ENCODE peak calls at places on chromosomes 1 and 21, in ten cellular contexts. R, E, K, W, P, L, B, Z, Q and F are unnamed samples. For H3K9me3, the result is how much of the 10 kb centered on the place peaks cover.

GRCh38 chr1:112637257-112638108 is 17.9 kb downstream of the CAPZA1 start:
- DNase-seq in K (no peak), L (no peak), R (no peak), Z (no peak), P (no peak), E (no peak), Q (no peak), B (peak), W (no peak), F (no peak)

GRCh38 chr1:87093286-87093685 is 178.9 kb downstream of the HS2ST1 start:
- DNase-seq in B (peak), Z (no peak), P (no peak), W (no peak), K (no peak), E (no peak), R (no peak), Q (no peak), L (no peak), F (no peak)

GRCh38 chr1:44855742-44856141 is 12.7 kb upstream of the PTCH2 start:
- DNase-seq in L (no peak), E (no peak), B (no peak), P (no peak), Z (no peak), K (no peak), R (no peak), W (no peak), Q (no peak), F (no peak)

GRCh38 chr1:172465617-172466016 is 21.7 kb upstream of the PIGC start:
- DNase-seq in Q (peak), Z (no peak), P (no peak), L (no peak), B (no peak), W (no peak), E (no peak), R (no peak), K (no peak), F (no peak)

GRCh38 chr1:227766015-227766634 is 30.9 kb downstream of the SNAP47 start:
- DNase-seq in K (peak), P (no peak), R (no peak), B (no peak), Z (no peak), W (peak), L (no peak), E (no peak), Q (no peak), F (peak)

GRCh38 chr1:16167331-16168143 is 11.7 kb upstream of the EPHA2 start:
- DNase-seq in Z (peak), Q (peak), R (peak), P (no peak), E (peak), B (peak), K (peak), L (peak), W (peak), F (peak)

GRCh38 chr1:205224736-205225135 is 3.0 kb upstream of the TMCC2 start:
- DNase-seq in Q (no peak), Z (no peak), L (no peak), P (no peak), K (no peak), R (no peak), E (no peak), B (no peak), W (no peak), F (no peak)

GRCh38 chr1:227901906-227902640 is 45.7 kb downstream of the WNT9A start:
- DNase-seq in W (no peak), Q (no peak), E (no peak), K (peak), Z (no peak), B (no peak), L (no peak), R (peak), P (no peak), F (no peak)

GRCh38 chr1:93880731-93881130 is 1.7 kb upstream of the DNTTIP2 start:
- DNase-seq in Z (no peak), B (no peak), Q (no peak), K (no peak), P (no peak), E (no peak), L (no peak), R (no peak), W (no peak), F (no peak)

GRCh38 chr1:94543003-94543402 is 1.4 kb upstream of the F3 start:
- DNase-seq in L (no peak), W (no peak), B (peak), R (no peak), E (no peak), K (no peak), P (no peak), Q (no peak), Z (no peak), F (no peak)

GRCh38 chr1:152169356-152170025 is 10.5 kb upstream of the RPTN start:
- DNase-seq in W (no peak), R (no peak), B (no peak), Q (no peak), P (no peak), E (no peak), L (no peak), Z (no peak), K (no peak), F (no peak)

GRCh38 chr1:226624526-226624925 is 76.0 kb downstream of the STUM start:
- DNase-seq in W (no peak), E (peak), B (peak), Z (no peak), R (no peak), K (peak), P (no peak), L (no peak), Q (no peak), F (no peak)

GRCh38 chr1:43705982-43706597 is 1.2 kb upstream of the ST3GAL3 start:
- DNase-seq in E (no peak), B (peak), Z (no peak), Q (no peak), P (no peak), W (no peak), K (no peak), R (no peak), L (no peak), F (no peak)

GRCh38 chr21:42317341-42317741 is 2.1 kb upstream of the TFF3 start:
- DNase-seq in K (no peak), W (no peak), P (no peak), L (no peak), E (no peak), Z (no peak), R (no peak), Q (no peak), B (no peak), F (no peak)

GRCh38 chr1:93625582-93626327 is 55.9 kb downstream of the BCAR3 start:
- DNase-seq in K (no peak), P (no peak), B (peak), Z (peak), E (no peak), L (no peak), Q (no peak), R (no peak), W (no peak), F (no peak)

GRCh38 chr1:111364690-111365089 is 62.8 kb downstream of the OVGP1 start:
- DNase-seq in Z (peak), K (no peak), R (no peak), L (no peak), Q (peak), E (no peak), P (no peak), W (no peak), B (peak), F (no peak)

GRCh38 chr1:72557446-72558049 is 275.2 kb upstream of the NEGR1 start:
- DNase-seq in Q (peak), W (no peak), K (no peak), Z (peak), R (no peak), L (peak), P (no peak), B (peak), E (no peak), F (no peak)

GRCh38 chr1:38076038-38076437 is 29.4 kb upstream of the POU3F1 start:
- DNase-seq in Z (peak), L (peak), P (no peak), R (no peak), W (no peak), E (no peak), Q (peak), K (no peak), B (peak), F (no peak)

GRCh38 chr1:82604524-82604923 is 803.8 kb downstream of the ADGRL2 start:
- DNase-seq in B (no peak), L (peak), Z (no peak), W (no peak), P (no peak), R (no peak), E (no peak), K (no peak), Q (peak), F (no peak)

GRCh38 chr1:54825696-54826095 is 24.6 kb upstream of the TTC22 start:
- DNase-seq in W (peak), L (no peak), B (no peak), Q (no peak), R (no peak), K (no peak), P (no peak), Z (no peak), E (no peak), F (no peak)

GRCh38 chr1:54823670-54824069 is 22.5 kb upstream of the TTC22 start:
- DNase-seq in R (no peak), Z (no peak), K (no peak), E (no peak), W (no peak), B (no peak), P (no peak), L (no peak), Q (no peak), F (no peak)

DNA sequence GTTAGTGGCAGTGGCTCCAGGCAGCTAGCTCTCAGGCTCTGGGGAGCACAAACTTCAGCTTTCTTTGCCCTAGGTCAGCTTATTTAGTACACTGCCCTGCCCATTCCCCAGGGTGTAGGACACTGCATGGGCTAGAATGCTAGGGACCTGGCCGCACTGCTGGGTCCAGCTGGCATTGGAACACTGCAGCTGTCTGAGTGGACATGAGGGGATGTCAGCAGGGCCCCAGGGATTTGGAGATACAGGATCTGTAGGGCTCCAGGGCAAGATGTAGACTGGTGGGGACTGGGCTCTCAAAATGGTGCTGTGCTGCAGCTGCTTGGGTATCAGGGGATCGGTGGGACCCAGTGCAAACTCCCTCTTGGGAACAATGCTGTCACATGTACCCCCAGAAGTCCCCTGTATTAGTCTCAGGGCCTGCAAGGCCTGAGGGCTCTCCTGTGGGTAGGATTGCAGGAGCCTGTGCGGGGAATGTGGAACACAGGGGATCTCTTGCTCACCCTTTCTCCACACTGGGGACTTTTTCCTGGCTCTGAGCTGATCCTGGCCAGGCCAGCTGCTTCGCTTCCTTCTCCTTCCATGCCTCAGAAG is 25.2 kb upstream of the TTC22 start:
- DNase-seq in E (no peak), K (no peak), R (no peak), P (no peak), L (no peak), Q (no peak), W (peak), Z (no peak), B (no peak), F (no peak)
- H3K9me3 ChIP-seq in E (under half), K (under half), R (under half), P (under half), L (under half), Q (under half), W (under half), Z (under half), B (half or more), F (under half)

DNA sequence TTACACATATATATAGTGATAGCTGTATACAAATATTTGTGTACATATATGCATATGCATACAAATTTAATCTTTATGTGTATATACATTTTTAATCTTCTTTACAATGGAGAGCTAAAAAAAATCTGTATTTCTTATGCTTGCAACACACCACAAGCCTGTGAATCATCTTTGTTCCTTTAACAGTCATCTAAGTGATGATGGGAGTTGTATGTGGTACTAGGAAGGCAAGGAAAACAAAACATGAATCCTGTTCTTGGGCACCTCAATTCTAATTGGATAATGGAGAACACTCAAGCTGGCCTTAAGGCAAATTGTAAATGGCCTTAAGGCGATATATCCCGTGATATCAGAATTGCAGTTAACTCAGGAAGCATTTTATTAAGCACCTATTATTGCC is 605.7 kb upstream of the CAMK1G start:
- DNase-seq in W (no peak), R (no peak), Z (no peak), P (no peak), B (peak), K (no peak), L (no peak), Q (no peak), E (no peak), F (no peak)
- H3K9me3 ChIP-seq in W (under half), R (under half), Z (under half), P (under half), B (under half), K (under half), L (under half), Q (under half), E (under half), F (under half)

DNA sequence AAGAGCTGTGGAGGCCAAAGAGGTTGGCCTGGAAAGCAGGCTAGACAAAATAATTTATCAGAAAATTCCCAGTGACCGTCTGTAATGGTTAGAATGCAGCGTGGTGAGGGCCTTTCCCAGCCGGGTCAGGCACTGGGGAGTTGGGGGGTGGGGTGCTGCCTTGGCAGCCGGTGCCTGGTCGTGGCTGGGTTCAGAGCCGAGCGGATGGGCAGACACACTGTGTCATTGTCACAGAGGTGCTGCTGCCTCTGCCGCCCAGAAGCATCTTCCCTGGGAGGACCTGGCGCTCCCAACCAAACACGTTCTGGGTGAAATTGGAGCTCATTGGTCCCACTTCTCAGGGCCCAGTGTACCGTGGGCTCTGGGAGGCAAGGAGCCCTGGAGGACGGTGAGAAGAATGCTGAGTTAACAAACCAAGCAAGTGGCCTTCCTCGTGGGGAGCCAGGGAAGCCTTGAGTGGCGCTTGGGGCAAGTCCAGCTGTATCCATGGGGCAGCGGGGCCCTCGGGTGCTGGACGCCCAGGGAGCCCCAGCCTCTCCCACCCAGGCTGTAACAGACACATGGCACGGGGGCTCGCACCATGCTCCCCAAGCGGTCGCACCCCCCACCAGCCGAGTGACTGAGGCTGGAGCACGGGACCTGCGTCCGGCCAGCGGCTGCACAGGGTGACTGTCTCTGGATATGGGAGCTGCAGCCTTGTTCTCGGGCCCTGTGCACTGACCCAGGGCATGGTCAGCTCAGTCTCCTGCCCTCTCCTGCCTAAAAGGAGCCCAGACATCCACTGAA is 54.1 kb upstream of the ACTRT2 start:
- DNase-seq in W (no peak), K (peak), L (no peak), Q (no peak), B (no peak), Z (no peak), E (no peak), P (no peak), R (peak), F (no peak)
- H3K9me3 ChIP-seq in W (under half), K (under half), L (under half), Q (under half), B (under half), Z (under half), E (under half), P (under half), R (under half), F (under half)

DNA sequence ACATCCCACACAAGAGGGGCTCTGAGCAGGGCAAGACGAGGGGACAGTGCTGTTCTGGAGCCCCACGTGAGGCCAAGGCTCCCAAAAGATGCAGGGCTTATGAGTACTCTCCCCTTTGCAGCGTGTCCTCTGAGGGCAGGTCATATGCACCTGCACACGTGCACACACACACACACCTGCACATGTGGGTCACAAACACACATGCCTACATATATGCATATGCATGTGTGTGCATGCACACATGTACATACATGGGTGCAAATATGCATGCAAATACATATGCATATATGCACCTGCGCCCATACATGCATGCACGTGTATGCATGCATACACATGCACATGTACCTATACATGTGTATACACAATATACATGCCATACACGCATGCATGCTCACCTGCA is 197.9 kb downstream of the NPHP4 start:
- DNase-seq in R (no peak), B (no peak), P (no peak), W (no peak), K (no peak), Z (no peak), E (no peak), L (no peak), Q (no peak), F (no peak)
- H3K9me3 ChIP-seq in R (under half), B (under half), P (under half), W (under half), K (under half), Z (under half), E (under half), L (under half), Q (under half), F (under half)

DNA sequence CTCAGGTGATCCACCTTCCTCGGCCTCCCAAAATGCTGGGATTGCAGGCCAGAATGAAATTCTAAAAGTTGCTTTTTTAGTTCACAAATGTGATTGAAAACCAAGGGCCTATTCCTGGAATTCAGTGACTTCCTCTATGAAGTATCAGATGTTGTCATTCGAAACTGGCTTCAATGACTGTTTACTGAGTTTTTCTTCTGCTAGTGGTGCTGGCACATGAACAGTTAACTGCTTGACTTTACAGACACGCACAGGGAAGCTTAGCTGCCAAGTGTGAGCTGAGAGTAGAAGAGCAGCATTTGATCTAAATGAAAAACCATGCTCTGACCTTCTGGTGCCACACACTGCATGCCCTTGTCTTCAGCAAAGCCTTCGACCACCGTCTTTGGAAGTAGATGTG is 32.8 kb upstream of the AJAP1 start:
- DNase-seq in Z (no peak), P (no peak), Q (no peak), E (no peak), L (no peak), R (no peak), B (no peak), K (no peak), W (no peak), F (no peak)
- H3K9me3 ChIP-seq in Z (under half), P (under half), Q (under half), E (under half), L (under half), R (under half), B (under half), K (under half), W (under half), F (under half)

GRCh38 chr1:247948558-247948957 is at the start of gene OR2L8:
- DNase-seq in Z (no peak), K (no peak), L (no peak), P (no peak), E (no peak), Q (no peak), W (no peak), B (no peak), R (no peak), F (no peak)
- H3K9me3 ChIP-seq in Z (under half), K (under half), L (under half), P (under half), E (under half), Q (under half), W (under half), B (under half), R (under half), F (under half)

GRCh38 chr21:28429161-28429560 is 563.5 kb downstream of the LTN1 start:
- DNase-seq in P (no peak), B (no peak), K (no peak), E (no peak), R (no peak), Q (no peak), W (no peak), L (no peak), Z (no peak), F (no peak)
- H3K9me3 ChIP-seq in P (under half), B (under half), K (under half), E (under half), R (under half), Q (under half), W (under half), L (under half), Z (under half), F (under half)

GRCh38 chr1:170741678-170742077 is 77.7 kb downstream of the PRRX1 start:
- DNase-seq in P (no peak), K (no peak), L (no peak), B (peak), R (no peak), W (no peak), Z (no peak), Q (no peak), E (no peak), F (no peak)

GRCh38 chr1:170743083-170743482 is 79.2 kb downstream of the PRRX1 start:
- DNase-seq in Q (no peak), R (no peak), W (no peak), K (no peak), L (no peak), P (no peak), B (no peak), Z (no peak), E (no peak), F (no peak)

GRCh38 chr1:170742600-170742999 is 78.7 kb downstream of the PRRX1 start:
- DNase-seq in Q (no peak), P (no peak), K (no peak), E (no peak), W (no peak), L (no peak), R (no peak), Z (no peak), B (no peak), F (no peak)

GRCh38 chr1:170735366-170736263 is 71.7 kb downstream of the PRRX1 start:
- DNase-seq in Q (no peak), P (no peak), W (no peak), E (no peak), B (no peak), Z (no peak), L (no peak), K (no peak), R (no peak), F (no peak)

DNA sequence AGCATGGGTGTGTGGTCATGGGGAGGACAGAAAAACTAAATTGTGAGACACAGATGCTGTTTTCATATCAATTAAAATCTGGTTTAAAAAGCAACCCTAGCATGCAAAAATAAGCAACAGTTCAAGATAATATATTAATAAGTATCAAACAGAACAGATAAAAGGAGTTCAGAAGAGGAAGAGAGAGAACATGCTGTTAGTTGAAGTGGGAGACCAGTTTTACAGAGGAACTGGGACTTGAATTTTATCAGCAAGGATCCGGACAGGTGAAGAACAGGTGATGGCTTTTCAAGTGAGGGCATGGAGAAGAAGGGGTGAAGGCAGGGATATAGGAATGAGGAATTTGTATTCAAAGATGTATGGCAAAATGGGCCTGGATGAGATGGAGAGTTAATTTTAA is 75.9 kb downstream of the PRRX1 start:
- DNase-seq in Z (no peak), E (no peak), P (no peak), R (no peak), L (no peak), B (no peak), W (no peak), K (no peak), Q (no peak), F (no peak)
- H3K9me3 ChIP-seq in Z (under half), E (under half), P (under half), R (under half), L (under half), B (under half), W (under half), K (under half), Q (under half), F (under half)